ENCODE peak calls at places on chromosomes 6 and 20, in five cellular contexts. W is left lung; Z is AG04450; C is suprapubic skin; X is CD8-positive, alpha-beta memory T cell. L is an unnamed sample.

GRCh38 chr6:121670511-121670910 is 235.1 kb downstream of the GJA1 start:
- DNase-seq in W (no peak), Z (no peak), C (no peak), X (no peak), L (no peak)

GRCh38 chr20:23165964-23166363 is 79.8 kb upstream of the CD93 start:
- DNase-seq in W (no peak), Z (no peak), C (no peak), X (no peak), L (no peak)

GRCh38 chr6:111871207-111871606 is 2.0 kb downstream of the FYN start:
- DNase-seq in W (no peak), Z (no peak), C (no peak), X (peak; percentile 65), L (no peak)

GRCh38 chr6:7108196-7108963 is 619 bp downstream of the RREB1 start:
- DNase-seq in W (peak; percentile 90), Z (no peak), C (peak; percentile 84), X (peak; percentile 59), L (peak; percentile 62)

GRCh38 chr6:49423817-49424216 is 39.2 kb downstream of the MMUT start:
- DNase-seq in W (no peak), Z (no peak), C (no peak), X (no peak), L (no peak)

GRCh38 chr6:36139431-36139830 is 9.1 kb downstream of the MAPK13 start:
- DNase-seq in W (no peak), Z (no peak), C (no peak), X (no peak), L (no peak)

GRCh38 chr6:105714846-105715245 is 312.0 kb upstream of the PREP start:
- DNase-seq in W (no peak), Z (no peak), C (no peak), X (no peak), L (no peak)

GRCh38 chr6:168368063-168368835 is 48.7 kb upstream of the DACT2 start:
- DNase-seq in W (no peak), Z (no peak), C (peak; percentile 14), X (no peak), L (no peak)

GRCh38 chr20:11919046-11919445 is 1.4 kb downstream of the BTBD3 start:
- DNase-seq in W (no peak), Z (no peak), C (no peak), X (no peak), L (no peak)

GRCh38 chr6:29749668-29750067 is 26.4 kb downstream of the HLA-F start:
- DNase-seq in W (no peak), Z (no peak), C (no peak), X (no peak), L (no peak)

GRCh38 chr6:159996626-159997497 is 28.0 kb downstream of the IGF2R start:
- DNase-seq in W (no peak), Z (no peak), C (no peak), X (no peak), L (no peak)
- H3K9me3 ChIP-seq in W (no peaks in the 10 kb centered on the region), Z (no peaks in the 10 kb centered on the region), C (no peaks in the 10 kb centered on the region), X (no peaks in the 10 kb centered on the region), L (no peaks in the 10 kb centered on the region)

GRCh38 chr6:66210964-66211363 is 503.9 kb upstream of the EYS start:
- DNase-seq in W (no peak), Z (no peak), C (no peak), X (no peak), L (no peak)
- H3K9me3 ChIP-seq in W (no peaks in the 10 kb centered on the region), Z (peaks cover 8% of the 10 kb centered on the region), C (no peaks in the 10 kb centered on the region), X (no peaks in the 10 kb centered on the region), L (peaks cover 7% of the 10 kb centered on the region)

GRCh38 chr6:4485735-4486134 is 290.5 kb upstream of the CDYL start:
- DNase-seq in W (no peak), Z (no peak), C (no peak), X (no peak), L (no peak)
- H3K9me3 ChIP-seq in W (no peaks in the 10 kb centered on the region), Z (peaks cover 17% of the 10 kb centered on the region), C (no peaks in the 10 kb centered on the region), X (no peaks in the 10 kb centered on the region), L (peaks cover 11% of the 10 kb centered on the region)

GRCh38 chr20:60586417-60587105 is 628.3 kb downstream of the CDH26 start:
- DNase-seq in W (no peak), Z (no peak), C (no peak), X (no peak), L (no peak)
- H3K9me3 ChIP-seq in W (no peaks in the 10 kb centered on the region), Z (no peaks in the 10 kb centered on the region), C (no peaks in the 10 kb centered on the region), X (no peaks in the 10 kb centered on the region), L (no peaks in the 10 kb centered on the region)

DNA sequence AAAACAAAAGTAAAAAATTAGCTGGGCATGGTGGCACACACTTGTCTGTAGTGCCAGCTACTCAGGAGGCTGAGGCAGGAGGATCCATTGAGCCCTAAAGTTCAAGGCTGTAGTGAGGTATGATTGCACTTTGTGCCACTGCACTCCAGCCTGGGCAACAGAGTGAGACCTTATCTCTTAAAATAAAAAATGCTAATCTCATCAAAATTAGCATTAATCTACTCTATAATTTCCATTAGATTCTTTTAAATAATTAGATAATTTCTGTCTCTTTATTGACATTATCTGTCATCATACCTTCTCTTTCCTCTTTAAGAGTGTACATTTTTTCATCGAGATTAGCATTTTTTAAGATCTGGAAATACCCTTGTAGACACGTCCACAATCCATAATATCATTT is 48.0 kb downstream of the PHACTR3 start:
- DNase-seq in W (no peak), Z (no peak), C (no peak), X (no peak), L (no peak)
- H3K9me3 ChIP-seq in W (no peaks in the 10 kb centered on the region), Z (no peaks in the 10 kb centered on the region), C (peaks cover 13% of the 10 kb centered on the region), X (no peaks in the 10 kb centered on the region), L (peaks cover 22% of the 10 kb centered on the region)

DNA sequence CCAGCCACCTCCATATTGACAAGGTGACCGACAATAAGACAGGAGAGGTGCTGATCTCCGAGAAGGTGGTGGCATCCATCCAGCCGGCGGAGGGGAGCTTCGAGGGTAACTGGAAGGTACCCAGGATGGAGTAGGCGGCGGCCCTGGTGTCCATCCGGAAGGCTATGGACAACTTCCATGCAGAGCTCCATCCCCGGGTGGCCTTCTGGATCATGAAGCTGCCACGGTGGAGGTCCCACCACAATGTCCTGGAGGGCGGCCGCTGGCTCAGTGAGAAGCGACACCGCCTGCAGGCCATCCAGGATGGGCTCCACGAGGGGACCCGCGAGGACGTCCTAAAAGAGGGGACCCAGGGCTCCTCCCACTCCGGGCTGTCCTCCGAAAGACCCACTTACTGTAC is 17.0 kb downstream of the DEFB115 start:
- DNase-seq in W (peak; percentile 72), Z (no peak), C (no peak), X (no peak), L (no peak)
- H3K9me3 ChIP-seq in W (no peaks in the 10 kb centered on the region), Z (peaks cover 48% of the 10 kb centered on the region), C (peaks cover 39% of the 10 kb centered on the region), X (no peaks in the 10 kb centered on the region), L (peaks cover 46% of the 10 kb centered on the region)

DNA sequence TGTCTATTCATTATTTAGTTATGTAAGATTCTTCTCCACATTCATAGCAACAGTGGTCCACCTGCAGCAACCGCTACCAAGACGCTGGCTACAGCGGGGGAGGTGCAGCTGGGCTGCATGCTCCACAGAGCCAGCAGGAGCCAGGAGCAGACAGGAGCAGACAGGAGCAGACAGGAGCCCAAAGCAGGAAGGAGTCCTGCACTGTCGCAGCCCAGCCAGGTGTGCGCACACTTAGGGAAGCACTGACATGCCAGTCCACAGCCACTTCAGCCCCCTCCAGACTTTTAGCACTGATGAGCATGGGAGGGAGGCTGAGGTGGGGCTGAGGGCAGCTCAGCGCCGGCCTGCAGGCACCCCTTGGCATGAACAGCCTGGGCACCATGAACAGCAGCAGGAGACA is 19.6 kb downstream of the KIF16B start:
- DNase-seq in W (no peak), Z (no peak), C (no peak), X (no peak), L (no peak)
- H3K9me3 ChIP-seq in W (no peaks in the 10 kb centered on the region), Z (peaks cover 6% of the 10 kb centered on the region), C (no peaks in the 10 kb centered on the region), X (no peaks in the 10 kb centered on the region), L (no peaks in the 10 kb centered on the region)

GRCh38 chr20:41608606-41609005 is 9.6 kb downstream of the CHD6 start:
- DNase-seq in W (no peak), Z (no peak), C (no peak), X (no peak), L (no peak)
- H3K9me3 ChIP-seq in W (no peaks in the 10 kb centered on the region), Z (no peaks in the 10 kb centered on the region), C (no peaks in the 10 kb centered on the region), X (no peaks in the 10 kb centered on the region), L (no peaks in the 10 kb centered on the region)

DNA sequence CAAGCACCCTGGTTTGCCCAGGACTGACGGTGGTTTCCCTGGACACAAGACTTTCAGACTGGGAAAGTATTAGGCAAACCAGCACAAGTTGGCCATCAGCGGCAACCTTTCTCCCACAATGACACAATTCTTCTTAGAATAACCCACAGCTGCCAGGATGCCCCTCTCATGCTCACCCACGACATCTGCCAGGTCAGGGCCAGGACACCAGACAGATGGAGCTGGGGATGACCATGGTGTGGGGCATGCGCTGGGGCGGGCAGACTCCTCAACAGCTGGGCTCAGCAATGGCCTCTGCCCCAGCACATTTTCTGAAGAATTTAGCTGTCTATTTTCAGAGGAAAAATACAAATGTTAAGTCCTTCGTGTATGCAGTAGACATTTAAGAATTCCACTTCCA is 226.4 kb downstream of the FNDC1 start:
- DNase-seq in W (no peak), Z (no peak), C (no peak), X (no peak), L (no peak)
- H3K9me3 ChIP-seq in W (no peaks in the 10 kb centered on the region), Z (no peaks in the 10 kb centered on the region), C (no peaks in the 10 kb centered on the region), X (no peaks in the 10 kb centered on the region), L (no peaks in the 10 kb centered on the region)

GRCh38 chr6:47512872-47513271 is 35.3 kb downstream of the CD2AP start:
- DNase-seq in W (no peak), Z (no peak), C (no peak), X (no peak), L (no peak)

GRCh38 chr6:47509937-47510336 is 32.3 kb downstream of the CD2AP start:
- DNase-seq in W (no peak), Z (no peak), C (no peak), X (no peak), L (no peak)
- H3K9me3 ChIP-seq in W (no peaks in the 10 kb centered on the region), Z (peaks cover 6% of the 10 kb centered on the region), C (peaks cover 14% of the 10 kb centered on the region), X (no peaks in the 10 kb centered on the region), L (peaks cover 14% of the 10 kb centered on the region)